ENCODE peak calls at places on chromosomes 11 and 22, in five cellular contexts. T is occipital lobe, Z is Calu3, F is cardiac muscle cell, B is GM13977. P is an unnamed sample.
A peak's percentile ranks its signal among the peaks of the same experiment; 100 is the strongest.

GRCh38 chr11:121595717-121596156 is 143.0 kb upstream of the SORL1-AS1 start:
- DNase-seq in Z (no peak), F (peak; percentile 99), B (no peak), T (no peak), P (peak; percentile 38)

GRCh38 chr11:46916669-46917108 is 1.7 kb downstream of the LRP4 start:
- DNase-seq in Z (peak; percentile 26), T (no peak), B (peak; percentile 68), F (peak; percentile 83), P (peak; percentile 54)

GRCh38 chr22:20021196-20022181 is 579 bp downstream of the TANGO2 start:
- DNase-seq in B (no peak), F (peak; percentile 17), Z (peak; percentile 49), T (peak; percentile 70), P (peak; percentile 50)

GRCh38 chr11:95081010-95081409 is 8.6 kb upstream of the ENDOD1 start:
- DNase-seq in Z (no peak), T (no peak), B (no peak), F (no peak), P (no peak)

GRCh38 chr11:109071712-109072524 is 350.1 kb upstream of the C11orf87 start:
- DNase-seq in T (peak; percentile 38), Z (no peak), F (peak; percentile 96), B (no peak), P (no peak)

GRCh38 chr22:27857441-27857840 is 55.9 kb upstream of the MN1 start:
- DNase-seq in T (no peak), Z (no peak), B (no peak), F (no peak), P (no peak)

GRCh38 chr22:38212442-38212841 is 10.6 kb downstream of the MAFF start:
- DNase-seq in F (no peak), T (no peak), Z (no peak), B (no peak), P (no peak)

GRCh38 chr22:45772726-45773125 is 101.1 kb downstream of the ATXN10 start:
- DNase-seq in Z (no peak), T (no peak), B (no peak), F (no peak), P (no peak)

GRCh38 chr22:49616356-49617231 is 211.1 kb downstream of the BRD1 start:
- DNase-seq in F (no peak), T (no peak), Z (no peak), B (no peak), P (no peak)

GRCh38 chr11:125454047-125454446 is 42.0 kb downstream of the FEZ1 start:
- DNase-seq in B (no peak), Z (no peak), F (no peak), T (no peak), P (no peak)